ENCODE peak calls at places on chromosomes 16 and 17, in eight cellular contexts. N, H, Q, R, X, B, D and L are unnamed samples.

GRCh38 chr16:12314786-12315185 is 338.3 kb downstream of the SNX29 start:
- DNase-seq in N (no peak), H (no peak), Q (no peak), R (no peak), X (no peak), B (no peak), D (no peak), L (no peak)

GRCh38 chr17:39178516-39178915 is 12.6 kb upstream of the ARL5C start:
- DNase-seq in N (no peak), H (no peak), Q (no peak), R (no peak), X (no peak), B (no peak), D (peak; percentile 50), L (no peak)

GRCh38 chr17:77495575-77495974 is 354.8 kb downstream of the SEC14L1 start:
- DNase-seq in N (peak; percentile 13), H (no peak), Q (peak; percentile 12), R (no peak), X (no peak), B (peak; percentile 80), D (no peak), L (no peak)

GRCh38 chr17:17778308-17779014 is 58.3 kb downstream of the SREBF1 start:
- DNase-seq in N (peak; percentile 88), H (no peak), Q (no peak), R (no peak), X (peak; percentile 63), B (no peak), D (no peak), L (no peak)

GRCh38 chr16:84109598-84110325 is 7.0 kb downstream of the MBTPS1 start:
- DNase-seq in N (no peak), H (no peak), Q (no peak), R (no peak), X (no peak), B (no peak), D (no peak), L (no peak)

GRCh38 chr16:19005561-19006445 is 22.1 kb downstream of the TMC7 start:
- DNase-seq in N (peak; percentile 37), H (peak; percentile 20), Q (no peak), R (no peak), X (peak; percentile 10), B (peak; percentile 90), D (peak; percentile 76), L (no peak)

GRCh38 chr16:73091199-73091598 is 43.3 kb upstream of the ZFHX3 start:
- DNase-seq in N (no peak), H (no peak), Q (no peak), R (no peak), X (no peak), B (no peak), D (no peak), L (no peak)

GRCh38 chr16:2437032-2437790 is 8.0 kb downstream of the CCNF start:
- DNase-seq in N (no peak), H (no peak), Q (no peak), R (no peak), X (no peak), B (no peak), D (no peak), L (no peak)

GRCh38 chr16:81445143-81445922 is 725 bp downstream of the CMIP start:
- DNase-seq in N (no peak), H (no peak), Q (peak; percentile 83), R (no peak), X (no peak), B (no peak), D (no peak), L (peak; percentile 67)
- TF ChIP-seq POLR2A in N (no peak), H (no peak), Q (no peak), R (no peak), X (no peak), B (no peak), D (peak; percentile 12), L (no peak)

GRCh38 chr17:4948997-4949320 is 629 bp upstream of the PFN1 start:
- DNase-seq in N (peak; percentile 90), H (no peak), Q (peak; percentile 88), R (peak; percentile 93), X (no peak), B (peak; percentile 96), D (peak; percentile 95), L (peak; percentile 87)
- TF ChIP-seq POLR2A in N (no peak), H (peak; percentile 63), Q (no peak), R (peak; percentile 8), X (peak; percentile 14), B (no peak), D (peak; percentile 64), L (peak; percentile 47)

DNA sequence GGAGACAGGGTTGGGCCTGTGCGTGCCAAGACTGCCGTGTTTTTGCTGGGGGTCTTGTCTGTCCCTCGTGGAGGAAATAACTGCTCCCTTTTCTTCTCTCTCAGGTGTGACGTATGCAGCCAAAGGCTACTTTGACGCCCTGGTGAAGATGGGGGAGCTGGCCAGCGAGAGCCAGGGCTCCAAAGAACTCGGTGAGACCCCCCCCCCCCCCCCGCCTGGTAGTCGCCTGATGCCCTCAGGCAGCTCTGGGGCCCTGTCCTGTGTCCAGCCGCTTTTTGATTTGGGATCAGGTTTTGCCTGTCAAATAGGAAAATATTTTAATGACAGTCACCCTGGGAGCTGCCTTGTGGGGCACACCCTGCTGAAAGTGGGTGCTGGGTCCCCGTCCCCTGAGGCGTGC is 22.8 kb downstream of the BAIAP2 start:
- DNase-seq in N (no peak), H (no peak), Q (no peak), R (no peak), X (no peak), B (no peak), D (no peak), L (no peak)
- TF ChIP-seq POLR2A in N (no peak), H (no peak), Q (no peak), R (no peak), X (no peak), B (no peak), D (no peak), L (no peak)

GRCh38 chr17:31431098-31431794 is 39.8 kb downstream of the RAB11FIP4 start:
- DNase-seq in N (no peak), H (no peak), Q (no peak), R (no peak), X (no peak), B (no peak), D (no peak), L (no peak)

GRCh38 chr17:31434404-31435050 is 43.1 kb downstream of the RAB11FIP4 start:
- DNase-seq in N (no peak), H (no peak), Q (no peak), R (no peak), X (no peak), B (no peak), D (no peak), L (no peak)

GRCh38 chr17:31433091-31433790 is 41.8 kb downstream of the RAB11FIP4 start:
- DNase-seq in N (no peak), H (no peak), Q (no peak), R (no peak), X (no peak), B (no peak), D (no peak), L (no peak)

GRCh38 chr17:31433811-31434210 is 42.3 kb downstream of the RAB11FIP4 start:
- DNase-seq in N (no peak), H (no peak), Q (no peak), R (no peak), X (no peak), B (no peak), D (no peak), L (no peak)

GRCh38 chr17:31431795-31432658 is 40.6 kb downstream of the RAB11FIP4 start:
- DNase-seq in N (no peak), H (no peak), Q (no peak), R (no peak), X (no peak), B (no peak), D (no peak), L (no peak)
- TF ChIP-seq POLR2A in N (no peak), H (no peak), Q (no peak), R (no peak), X (no peak), B (no peak), D (no peak), L (no peak)